ENCODE peak calls at places on chromosomes 11 and 22, in five cellular contexts. One of them, this sample, is unnamed.

GRCh38 chr11:64659417-64660144 is 63.4 kb downstream of the NRXN2 start:
- DNase-seq in Panc1: peak; percentile 57
- DNase-seq in HCT116: peak; percentile 81
- DNase-seq in SK-N-SH: no peak
- DNase-seq in HepG2: peak; percentile 39
- DNase-seq in this sample: no peak

GRCh38 chr22:39932918-39933649 is 27.1 kb upstream of the TMA7B start:
- DNase-seq in Panc1: peak; percentile 12
- DNase-seq in HCT116: peak; percentile 35
- DNase-seq in SK-N-SH: no peak
- DNase-seq in HepG2: peak; percentile 29
- DNase-seq in this sample: no peak

GRCh38 chr11:100827934-100828661 is 141.0 kb downstream of the ARHGAP42 start:
- DNase-seq in Panc1: no peak
- DNase-seq in HCT116: peak; percentile 48
- DNase-seq in SK-N-SH: no peak
- DNase-seq in HepG2: peak; percentile 80
- DNase-seq in this sample: peak; percentile 32

GRCh38 chr22:19105867-19106802 is 16.1 kb downstream of the DGCR2 start:
- DNase-seq in Panc1: no peak
- DNase-seq in HCT116: no peak
- DNase-seq in SK-N-SH: peak; percentile 57
- DNase-seq in HepG2: no peak
- DNase-seq in this sample: no peak

GRCh38 chr22:21919526-21920307 is 32.9 kb downstream of the PPM1F start:
- DNase-seq in Panc1: no peak
- DNase-seq in HCT116: no peak
- DNase-seq in SK-N-SH: peak; percentile 11
- DNase-seq in HepG2: no peak
- DNase-seq in this sample: no peak

GRCh38 chr11:119751281-119752060 is 22.5 kb upstream of the NECTIN1 start:
- DNase-seq in Panc1: no peak
- DNase-seq in HCT116: no peak
- DNase-seq in SK-N-SH: no peak
- DNase-seq in HepG2: no peak
- DNase-seq in this sample: peak; percentile 70

GRCh38 chr11:123302751-123303195 is 107.7 kb upstream of the CLMP start:
- DNase-seq in Panc1: no peak
- DNase-seq in HCT116: no peak
- DNase-seq in SK-N-SH: no peak
- DNase-seq in HepG2: no peak
- DNase-seq in this sample: peak; percentile 79

GRCh38 chr22:31646186-31647019 is 15.6 kb downstream of the PISD start:
- DNase-seq in Panc1: peak; percentile 52
- DNase-seq in HCT116: peak; percentile 91
- DNase-seq in SK-N-SH: no peak
- DNase-seq in HepG2: peak; percentile 87
- DNase-seq in this sample: no peak

GRCh38 chr11:11966354-11966741 is 42.1 kb downstream of the DKK3 start:
- DNase-seq in Panc1: no peak
- DNase-seq in HCT116: no peak
- DNase-seq in SK-N-SH: no peak
- DNase-seq in HepG2: no peak
- DNase-seq in this sample: no peak

GRCh38 chr22:48942698-48943566 is 884.7 kb downstream of the BRD1 start:
- DNase-seq in Panc1: no peak
- DNase-seq in HCT116: no peak
- DNase-seq in SK-N-SH: no peak
- DNase-seq in HepG2: no peak
- DNase-seq in this sample: no peak

GRCh38 chr11:131311746-131312145 is 58.7 kb upstream of the NTM start:
- DNase-seq in Panc1: no peak
- DNase-seq in HCT116: no peak
- DNase-seq in SK-N-SH: no peak
- DNase-seq in HepG2: no peak
- DNase-seq in this sample: no peak

GRCh38 chr11:12244156-12244555 is 133.2 kb upstream of the PARVA start:
- DNase-seq in Panc1: no peak
- DNase-seq in HCT116: no peak
- DNase-seq in SK-N-SH: no peak
- DNase-seq in HepG2: no peak
- DNase-seq in this sample: no peak

GRCh38 chr11:10488121-10488580 is 33.1 kb downstream of the AMPD3 start:
- DNase-seq in Panc1: peak; percentile 33
- DNase-seq in HCT116: peak; percentile 86
- DNase-seq in SK-N-SH: no peak
- DNase-seq in HepG2: no peak
- DNase-seq in this sample: no peak

GRCh38 chr11:33674035-33674814 is 26.4 kb downstream of the C11orf91 start:
- DNase-seq in Panc1: no peak
- DNase-seq in HCT116: no peak
- DNase-seq in SK-N-SH: no peak
- DNase-seq in HepG2: no peak
- DNase-seq in this sample: no peak

GRCh38 chr11:64358907-64359711 is at the start of gene RPS6KA4:
- DNase-seq in Panc1: no peak
- DNase-seq in HCT116: no peak
- DNase-seq in SK-N-SH: peak; percentile 95
- DNase-seq in HepG2: no peak
- DNase-seq in this sample: no peak

GRCh38 chr11:63905179-63905578 is 11.8 kb downstream of the RCOR2 start:
- DNase-seq in Panc1: no peak
- DNase-seq in HCT116: no peak
- DNase-seq in SK-N-SH: no peak
- DNase-seq in HepG2: no peak
- DNase-seq in this sample: no peak

GRCh38 chr11:62539238-62539925 is 7.2 kb downstream of the AHNAK start:
- DNase-seq in Panc1: no peak
- DNase-seq in HCT116: no peak
- DNase-seq in SK-N-SH: peak; percentile 81
- DNase-seq in HepG2: no peak
- DNase-seq in this sample: no peak

GRCh38 chr22:20117656-20118571 is 888 bp upstream of the TRMT2A start:
- DNase-seq in Panc1: no peak
- DNase-seq in HCT116: no peak
- DNase-seq in SK-N-SH: no peak
- DNase-seq in HepG2: no peak
- DNase-seq in this sample: no peak

GRCh38 chr22:37314315-37315046 is 32.2 kb downstream of the CYTH4 start:
- DNase-seq in Panc1: no peak
- DNase-seq in HCT116: no peak
- DNase-seq in SK-N-SH: no peak
- DNase-seq in HepG2: no peak
- DNase-seq in this sample: no peak

GRCh38 chr11:64034411-64034811 is 1.3 kb upstream of the FLRT1 start:
- DNase-seq in Panc1: no peak
- DNase-seq in HCT116: no peak
- DNase-seq in SK-N-SH: no peak
- DNase-seq in HepG2: no peak
- DNase-seq in this sample: no peak

GRCh38 chr11:76148941-76149613 is 57.2 kb downstream of the WNT11 start:
- DNase-seq in Panc1: no peak
- DNase-seq in HCT116: no peak
- DNase-seq in SK-N-SH: no peak
- DNase-seq in HepG2: peak; percentile 79
- DNase-seq in this sample: no peak

GRCh38 chr11:13667245-13667644 is 1.2 kb upstream of the FAR1 start:
- DNase-seq in Panc1: no peak
- DNase-seq in HCT116: no peak
- DNase-seq in SK-N-SH: no peak
- DNase-seq in HepG2: no peak
- DNase-seq in this sample: no peak

GRCh38 chr11:17743808-17744119 is 9.2 kb downstream of the KCNC1 start:
- DNase-seq in Panc1: no peak
- DNase-seq in HCT116: no peak
- DNase-seq in SK-N-SH: no peak
- DNase-seq in HepG2: no peak
- DNase-seq in this sample: no peak

GRCh38 chr11:21622995-21623394 is 569.9 kb upstream of the ANO5 start:
- DNase-seq in Panc1: no peak
- DNase-seq in HCT116: no peak
- DNase-seq in SK-N-SH: no peak
- DNase-seq in HepG2: no peak
- DNase-seq in this sample: no peak

DNA sequence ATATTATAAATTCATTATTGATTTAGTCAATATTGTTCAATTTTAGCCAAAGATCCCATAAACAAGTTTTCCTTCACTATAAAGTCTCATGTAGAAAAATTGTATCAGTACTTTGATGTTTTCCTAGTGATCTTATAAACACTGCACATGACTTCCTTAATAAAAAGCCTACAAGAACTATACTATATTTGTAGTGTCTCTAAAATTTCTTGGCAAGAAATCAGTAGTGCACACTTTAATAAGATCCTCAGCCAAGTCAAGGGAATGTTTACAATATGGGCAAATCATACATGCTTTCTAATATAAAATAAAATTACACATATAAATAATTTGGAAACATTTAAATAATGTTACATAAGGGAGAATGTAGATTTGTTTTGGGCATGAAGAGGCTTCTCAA is 203.0 kb upstream of the CCDC179 start:
- DNase-seq in Panc1: no peak
- DNase-seq in HCT116: no peak
- DNase-seq in SK-N-SH: no peak
- DNase-seq in HepG2: no peak
- DNase-seq in this sample: no peak
- TF ChIP-seq SIN3A in Panc1: no peak
- TF ChIP-seq SIN3A in HCT116: no peak
- TF ChIP-seq SIN3A in SK-N-SH: no peak
- TF ChIP-seq SIN3A in HepG2: no peak
- TF ChIP-seq SIN3A in this sample: no peak

GRCh38 chr11:8363924-8364323 is 100.2 kb upstream of the LMO1 start:
- DNase-seq in Panc1: no peak
- DNase-seq in HCT116: no peak
- DNase-seq in SK-N-SH: no peak
- DNase-seq in HepG2: no peak
- DNase-seq in this sample: no peak

GRCh38 chr11:8362899-8363298 is 99.2 kb upstream of the LMO1 start:
- DNase-seq in Panc1: no peak
- DNase-seq in HCT116: no peak
- DNase-seq in SK-N-SH: no peak
- DNase-seq in HepG2: no peak
- DNase-seq in this sample: no peak

GRCh38 chr11:8366316-8366715 is 102.6 kb upstream of the LMO1 start:
- DNase-seq in Panc1: no peak
- DNase-seq in HCT116: no peak
- DNase-seq in SK-N-SH: no peak
- DNase-seq in HepG2: no peak
- DNase-seq in this sample: no peak

GRCh38 chr11:8368194-8368593 is 104.5 kb upstream of the LMO1 start:
- DNase-seq in Panc1: no peak
- DNase-seq in HCT116: no peak
- DNase-seq in SK-N-SH: peak; percentile 47
- DNase-seq in HepG2: no peak
- DNase-seq in this sample: no peak

GRCh38 chr11:8365542-8365941 is 101.9 kb upstream of the LMO1 start:
- DNase-seq in Panc1: no peak
- DNase-seq in HCT116: no peak
- DNase-seq in SK-N-SH: no peak
- DNase-seq in HepG2: no peak
- DNase-seq in this sample: no peak
- TF ChIP-seq REST in Panc1: no peak
- TF ChIP-seq REST in HCT116: no peak
- TF ChIP-seq REST in SK-N-SH: no peak
- TF ChIP-seq REST in HepG2: no peak
- TF ChIP-seq REST in this sample: no peak

DNA sequence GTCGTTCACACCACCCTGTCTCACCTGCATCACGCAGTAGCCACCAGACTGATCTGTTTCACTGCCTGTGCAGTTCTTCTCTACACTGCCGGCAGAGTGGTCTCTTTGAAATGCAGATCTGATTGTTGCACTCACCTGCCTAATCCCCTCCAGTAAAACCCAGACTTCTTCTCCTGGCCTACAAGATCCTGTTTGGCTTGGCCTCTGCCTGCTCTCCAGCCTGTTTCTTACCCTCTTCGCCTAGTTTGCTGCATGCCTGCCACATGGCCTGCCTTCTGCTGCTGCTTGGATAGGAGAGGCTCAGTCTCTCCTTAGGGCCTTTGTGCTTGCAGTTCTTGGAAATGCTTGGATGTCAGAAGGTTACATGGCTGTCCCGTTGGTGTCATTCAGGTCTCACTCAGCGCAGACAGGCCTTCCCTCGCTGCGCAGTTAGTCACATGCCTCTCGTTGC is 42.0 kb downstream of the PACS1 start:
- DNase-seq in Panc1: no peak
- DNase-seq in HCT116: no peak
- DNase-seq in SK-N-SH: no peak
- DNase-seq in HepG2: no peak
- DNase-seq in this sample: no peak
- TF ChIP-seq SIN3A in Panc1: no peak
- TF ChIP-seq SIN3A in HCT116: no peak
- TF ChIP-seq SIN3A in SK-N-SH: no peak
- TF ChIP-seq SIN3A in HepG2: no peak
- TF ChIP-seq SIN3A in this sample: no peak

GRCh38 chr11:57325735-57326048 is 940 bp upstream of the TNKS1BP1 start:
- DNase-seq in Panc1: no peak
- DNase-seq in HCT116: no peak
- DNase-seq in SK-N-SH: peak; percentile 51
- DNase-seq in HepG2: no peak
- DNase-seq in this sample: no peak
- TF ChIP-seq REST in Panc1: no peak
- TF ChIP-seq REST in HCT116: no peak
- TF ChIP-seq REST in SK-N-SH: no peak
- TF ChIP-seq REST in HepG2: no peak
- TF ChIP-seq REST in this sample: no peak

This sample was measured in GM12878.